ENCODE peak calls at places on chromosomes 12 and 14, in eight cellular contexts. A is NB4, P is A549, B is AG10803, I is cardiac fibroblast, R is H7, U is tibial artery, K is psoas muscle. Q is an unnamed sample.

GRCh38 chr12:6764011-6764828 is 1.9 kb upstream of the PTMS start:
- DNase-seq in P (peak; percentile 100), A (peak; percentile 69), U (peak; percentile 99), B (peak; percentile 99), K (peak; percentile 90), I (peak; percentile 99), R (peak; percentile 96), Q (peak; percentile 99)

GRCh38 chr14:71863049-71863448 is 69.2 kb upstream of the RGS6 start:
- DNase-seq in P (no peak), R (no peak), U (no peak), K (no peak), A (no peak), B (no peak), I (no peak), Q (no peak)

GRCh38 chr12:88579572-88579940 is 715 bp downstream of the KITLG start:
- DNase-seq in K (peak; percentile 47), U (peak; percentile 70), R (peak; percentile 52), P (peak; percentile 29), A (no peak), B (no peak), I (no peak), Q (peak; percentile 37)

GRCh38 chr12:113310489-113310888 is 24.4 kb downstream of the SLC8B1 start:
- DNase-seq in K (no peak), I (no peak), B (no peak), U (no peak), R (peak; percentile 58), A (peak; percentile 69), P (peak; percentile 71), Q (peak; percentile 42)

GRCh38 chr14:53226553-53226952 is 73.4 kb upstream of the DDHD1 start:
- DNase-seq in A (no peak), P (no peak), U (no peak), K (peak; percentile 29), B (peak; percentile 4), R (no peak), I (peak; percentile 48), Q (peak; percentile 17)

GRCh38 chr14:55699131-55700057 is 119.4 kb downstream of the KTN1 start:
- DNase-seq in R (no peak), I (peak; percentile 70), K (no peak), U (no peak), P (peak; percentile 92), B (peak; percentile 78), A (no peak), Q (no peak)

GRCh38 chr12:91870872-91871707 is 274.6 kb downstream of the BTG1 start:
- DNase-seq in I (no peak), K (no peak), R (no peak), P (no peak), A (no peak), U (no peak), B (no peak), Q (no peak)

GRCh38 chr14:77043177-77043983 is 14.9 kb upstream of the IRF2BPL start:
- DNase-seq in R (no peak), B (peak; percentile 99), U (no peak), P (peak; percentile 49), I (peak; percentile 96), A (peak; percentile 80), K (peak; percentile 54), Q (peak; percentile 91)

GRCh38 chr12:3437986-3438385 is 53.0 kb upstream of the PRMT8 start:
- DNase-seq in P (no peak), K (no peak), U (peak; percentile 31), R (no peak), I (no peak), B (no peak), A (no peak), Q (no peak)

GRCh38 chr12:103547929-103548328 is 39.1 kb upstream of the STAB2 start:
- DNase-seq in I (no peak), P (no peak), U (no peak), A (no peak), B (no peak), K (no peak), R (peak; percentile 14), Q (no peak)

GRCh38 chr14:68557648-68558047 is 235.2 kb downstream of the ZFP36L1 start:
- DNase-seq in K (no peak), P (no peak), R (no peak), A (no peak), U (no peak), I (no peak), B (no peak), Q (no peak)

GRCh38 chr14:95418858-95419257 is 97.6 kb downstream of the SYNE3 start:
- DNase-seq in B (no peak), R (no peak), A (no peak), I (no peak), K (no peak), P (no peak), U (no peak), Q (no peak)

GRCh38 chr12:27177716-27178115 is 66.4 kb upstream of the STK38L start:
- DNase-seq in U (no peak), I (peak; percentile 46), K (no peak), R (no peak), A (peak; percentile 58), B (peak; percentile 70), P (peak; percentile 74), Q (peak; percentile 83)

GRCh38 chr12:31120392-31121008 is 46.8 kb downstream of the DDX11 start:
- DNase-seq in U (no peak), P (no peak), R (peak; percentile 43), I (no peak), A (no peak), B (no peak), K (no peak), Q (no peak)

GRCh38 chr12:31118347-31118830 is 44.7 kb downstream of the DDX11 start:
- DNase-seq in K (no peak), A (peak; percentile 23), R (peak; percentile 78), I (peak; percentile 2), U (no peak), B (no peak), P (peak; percentile 48), Q (no peak)

GRCh38 chr12:31117203-31118011 is 43.7 kb downstream of the DDX11 start:
- DNase-seq in U (peak; percentile 57), P (peak; percentile 66), A (peak; percentile 51), B (no peak), R (peak; percentile 88), K (peak; percentile 55), I (peak; percentile 18), Q (peak; percentile 35)

GRCh38 chr12:31118831-31119530 is 45.3 kb downstream of the DDX11 start:
- DNase-seq in B (no peak), R (peak; percentile 87), K (no peak), I (peak; percentile 6), A (peak; percentile 51), U (no peak), P (peak; percentile 74), Q (peak; percentile 8)

DNA sequence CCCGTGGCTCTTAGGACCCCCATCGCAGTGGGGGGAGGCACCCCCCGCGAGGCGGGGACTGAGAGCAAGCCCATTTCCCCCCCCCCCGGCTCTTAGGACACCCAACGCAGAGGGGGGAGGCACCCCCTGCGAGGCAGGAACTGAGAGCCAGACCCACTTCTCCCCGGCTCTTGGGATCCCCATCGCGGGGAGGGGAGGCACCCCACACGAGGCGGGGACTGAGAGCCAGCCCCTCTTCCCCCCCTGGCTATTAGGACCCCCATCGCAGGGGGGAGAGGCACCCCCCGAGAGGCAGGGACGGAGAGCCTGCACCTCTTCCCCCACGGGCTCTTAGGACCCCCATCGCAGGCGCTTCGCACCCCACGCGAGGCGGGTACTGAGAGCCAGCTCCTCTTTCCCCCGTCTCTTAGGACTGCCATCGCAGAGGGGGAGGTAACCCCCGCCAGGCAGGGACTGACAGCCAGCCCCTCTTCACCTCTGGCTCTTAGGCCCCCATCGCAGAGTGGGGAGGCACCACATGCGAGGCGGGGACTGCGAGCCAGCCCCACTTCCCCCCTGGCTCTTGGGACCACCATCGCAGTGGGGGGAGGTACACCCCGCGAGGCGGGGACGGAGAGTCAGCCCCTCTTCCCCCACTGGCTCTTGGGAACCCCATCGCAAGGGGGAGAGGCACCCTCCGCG is 46.0 kb downstream of the DDX11 start:
- DNase-seq in I (no peak), P (no peak), A (no peak), R (peak; percentile 36), U (no peak), K (no peak), B (no peak), Q (no peak)
- H3K4me3 ChIP-seq in I (no peak overlapping the region), P (peak overlapping the region; percentile 64), A (no peak overlapping the region), R (peak overlapping the region; percentile 51), U (no peak overlapping the region), K (peak overlapping the region; percentile 56), B (no peak overlapping the region), Q (no peak overlapping the region)

GRCh38 chr14:45946251-45946650 is 693.2 kb upstream of the MIS18BP1 start:
- DNase-seq in R (no peak), A (no peak), I (no peak), B (no peak), P (no peak), K (no peak), U (no peak), Q (no peak)

GRCh38 chr14:45939572-45939971 is 686.6 kb upstream of the MIS18BP1 start:
- DNase-seq in U (no peak), R (no peak), P (no peak), I (no peak), A (no peak), B (no peak), K (no peak), Q (no peak)

GRCh38 chr14:45940318-45940717 is 687.3 kb upstream of the MIS18BP1 start:
- DNase-seq in U (no peak), R (no peak), A (no peak), B (no peak), K (no peak), P (no peak), I (no peak), Q (no peak)
- H3K4me3 ChIP-seq in U (no peak overlapping the region), R (no peak overlapping the region), A (no peak overlapping the region), B (no peak overlapping the region), K (no peak overlapping the region), P (no peak overlapping the region), I (no peak overlapping the region), Q (no peak overlapping the region)

GRCh38 chr12:90543841-90544240 is 411.1 kb downstream of the CCER1 start:
- DNase-seq in A (no peak), U (no peak), P (no peak), K (no peak), I (peak; percentile 29), R (no peak), B (no peak), Q (peak; percentile 23)

GRCh38 chr12:90546511-90546910 is 408.5 kb downstream of the CCER1 start:
- DNase-seq in K (no peak), R (no peak), A (no peak), U (no peak), B (no peak), I (no peak), P (no peak), Q (no peak)

GRCh38 chr12:90548595-90548994 is 406.4 kb downstream of the CCER1 start:
- DNase-seq in R (no peak), K (no peak), B (no peak), I (no peak), A (no peak), U (no peak), P (no peak), Q (no peak)

GRCh38 chr12:90543393-90543792 is 411.6 kb downstream of the CCER1 start:
- DNase-seq in P (no peak), R (no peak), U (no peak), B (peak; percentile 12), I (peak; percentile 62), A (no peak), K (no peak), Q (peak; percentile 22)
- H3K4me3 ChIP-seq in P (no peak overlapping the region), R (no peak overlapping the region), U (no peak overlapping the region), B (no peak overlapping the region), I (no peak overlapping the region), A (no peak overlapping the region), K (no peak overlapping the region), Q (no peak overlapping the region)

DNA sequence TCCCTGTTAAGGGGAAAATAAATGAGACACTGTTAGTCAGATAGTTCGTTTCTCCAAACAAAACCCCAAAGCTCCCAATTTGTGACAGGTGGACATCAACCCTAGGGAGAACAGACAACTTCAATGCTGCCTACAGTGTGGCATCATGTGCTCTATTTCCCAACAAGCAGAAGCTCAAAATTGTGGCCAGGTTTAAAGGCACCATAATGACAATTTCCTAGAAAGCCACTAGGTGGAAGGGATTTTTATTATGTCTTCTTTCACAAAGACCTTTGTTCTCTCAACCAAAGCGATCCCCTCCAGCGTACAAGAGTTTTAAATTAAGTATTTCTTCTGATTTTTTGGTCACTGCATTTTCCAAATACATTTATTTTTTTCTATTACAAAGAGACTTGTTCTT is 88.0 kb upstream of the MBIP start:
- DNase-seq in R (no peak), K (no peak), B (no peak), I (no peak), A (no peak), P (peak; percentile 4), U (no peak), Q (no peak)
- H3K4me3 ChIP-seq in R (no peak overlapping the region), K (no peak overlapping the region), B (no peak overlapping the region), I (no peak overlapping the region), A (no peak overlapping the region), P (no peak overlapping the region), U (no peak overlapping the region), Q (no peak overlapping the region)

Q was measured in choroid plexus epithelial cell.